ENCODE peak calls at places on chromosome 16, in eight cellular contexts. One of them, this sample, is unnamed.

GRCh38 chr16:64983983-64984382 is 137.9 kb downstream of the CDH11 start:
- DNase-seq in cardiac muscle cell: peak; percentile 86
- DNase-seq in RWPE1: peak; percentile 8
- DNase-seq in WTC11: peak; percentile 78
- DNase-seq in foreskin fibroblast: peak; percentile 84
- DNase-seq in IMR-90: peak; percentile 89
- DNase-seq in fibroblast of gingiva: peak; percentile 59
- DNase-seq in lower lobe of right lung: no peak
- DNase-seq in this sample: peak; percentile 73

GRCh38 chr16:14004719-14005315 is 66.3 kb upstream of the MRTFB start:
- DNase-seq in cardiac muscle cell: no peak
- DNase-seq in RWPE1: no peak
- DNase-seq in WTC11: no peak
- DNase-seq in foreskin fibroblast: peak; percentile 65
- DNase-seq in IMR-90: no peak
- DNase-seq in fibroblast of gingiva: peak; percentile 70
- DNase-seq in lower lobe of right lung: no peak
- DNase-seq in this sample: peak; percentile 56

GRCh38 chr16:85157813-85158701 is 45.8 kb upstream of the CIBAR2 start:
- DNase-seq in cardiac muscle cell: no peak
- DNase-seq in RWPE1: no peak
- DNase-seq in WTC11: peak; percentile 76
- DNase-seq in foreskin fibroblast: peak; percentile 49
- DNase-seq in IMR-90: no peak
- DNase-seq in fibroblast of gingiva: no peak
- DNase-seq in lower lobe of right lung: no peak
- DNase-seq in this sample: no peak

GRCh38 chr16:11306997-11307638 is 26.0 kb upstream of the PRM1 start:
- DNase-seq in cardiac muscle cell: no peak
- DNase-seq in RWPE1: no peak
- DNase-seq in WTC11: no peak
- DNase-seq in foreskin fibroblast: no peak
- DNase-seq in IMR-90: no peak
- DNase-seq in fibroblast of gingiva: no peak
- DNase-seq in lower lobe of right lung: no peak
- DNase-seq in this sample: no peak

GRCh38 chr16:56847173-56847948 is 17.6 kb upstream of the SLC12A3 start:
- DNase-seq in cardiac muscle cell: no peak
- DNase-seq in RWPE1: no peak
- DNase-seq in WTC11: no peak
- DNase-seq in foreskin fibroblast: peak; percentile 56
- DNase-seq in IMR-90: no peak
- DNase-seq in fibroblast of gingiva: no peak
- DNase-seq in lower lobe of right lung: no peak
- DNase-seq in this sample: no peak

GRCh38 chr16:56317998-56318912 is 107.1 kb downstream of the AMFR start:
- DNase-seq in cardiac muscle cell: peak; percentile 85
- DNase-seq in RWPE1: peak; percentile 92
- DNase-seq in WTC11: peak; percentile 88
- DNase-seq in foreskin fibroblast: peak; percentile 88
- DNase-seq in IMR-90: peak; percentile 70
- DNase-seq in fibroblast of gingiva: peak; percentile 57
- DNase-seq in lower lobe of right lung: peak; percentile 82
- DNase-seq in this sample: peak; percentile 88

GRCh38 chr16:86844691-86845090 is 266.3 kb downstream of the FOXL1 start:
- DNase-seq in cardiac muscle cell: no peak
- DNase-seq in RWPE1: no peak
- DNase-seq in WTC11: no peak
- DNase-seq in foreskin fibroblast: no peak
- DNase-seq in IMR-90: no peak
- DNase-seq in fibroblast of gingiva: no peak
- DNase-seq in lower lobe of right lung: no peak
- DNase-seq in this sample: no peak

GRCh38 chr16:68408428-68408827 is 39.9 kb downstream of the SMPD3 start:
- DNase-seq in cardiac muscle cell: no peak
- DNase-seq in RWPE1: no peak
- DNase-seq in WTC11: no peak
- DNase-seq in foreskin fibroblast: no peak
- DNase-seq in IMR-90: no peak
- DNase-seq in fibroblast of gingiva: no peak
- DNase-seq in lower lobe of right lung: peak; percentile 2
- DNase-seq in this sample: no peak

GRCh38 chr16:78770353-78771091 is 671.1 kb downstream of the WWOX start:
- DNase-seq in cardiac muscle cell: peak; percentile 54
- DNase-seq in RWPE1: peak; percentile 23
- DNase-seq in WTC11: peak; percentile 92
- DNase-seq in foreskin fibroblast: no peak
- DNase-seq in IMR-90: no peak
- DNase-seq in fibroblast of gingiva: no peak
- DNase-seq in lower lobe of right lung: peak; percentile 81
- DNase-seq in this sample: no peak

GRCh38 chr16:67158637-67159600 is 790 bp downstream of the TRADD start:
- DNase-seq in cardiac muscle cell: peak; percentile 34
- DNase-seq in RWPE1: no peak
- DNase-seq in WTC11: peak; percentile 48
- DNase-seq in foreskin fibroblast: peak; percentile 40
- DNase-seq in IMR-90: no peak
- DNase-seq in fibroblast of gingiva: no peak
- DNase-seq in lower lobe of right lung: peak; percentile 79
- DNase-seq in this sample: peak; percentile 55

GRCh38 chr16:57284206-57284951 is at the start of gene PLLP:
- DNase-seq in cardiac muscle cell: peak; percentile 41
- DNase-seq in RWPE1: peak; percentile 68
- DNase-seq in WTC11: peak; percentile 53
- DNase-seq in foreskin fibroblast: peak; percentile 47
- DNase-seq in IMR-90: peak; percentile 8
- DNase-seq in fibroblast of gingiva: no peak
- DNase-seq in lower lobe of right lung: peak; percentile 69
- DNase-seq in this sample: peak; percentile 61

GRCh38 chr16:56307534-56307873 is 116.2 kb downstream of the GNAO1 start:
- DNase-seq in cardiac muscle cell: no peak
- DNase-seq in RWPE1: no peak
- DNase-seq in WTC11: no peak
- DNase-seq in foreskin fibroblast: no peak
- DNase-seq in IMR-90: no peak
- DNase-seq in fibroblast of gingiva: no peak
- DNase-seq in lower lobe of right lung: no peak
- DNase-seq in this sample: no peak

GRCh38 chr16:19913306-19913717 is 28.7 kb upstream of the GPRC5B start:
- DNase-seq in cardiac muscle cell: peak; percentile 13
- DNase-seq in RWPE1: no peak
- DNase-seq in WTC11: no peak
- DNase-seq in foreskin fibroblast: no peak
- DNase-seq in IMR-90: no peak
- DNase-seq in fibroblast of gingiva: no peak
- DNase-seq in lower lobe of right lung: no peak
- DNase-seq in this sample: no peak

GRCh38 chr16:50613281-50613991 is 65.2 kb downstream of the NKD1 start:
- DNase-seq in cardiac muscle cell: peak; percentile 93
- DNase-seq in RWPE1: no peak
- DNase-seq in WTC11: no peak
- DNase-seq in foreskin fibroblast: no peak
- DNase-seq in IMR-90: no peak
- DNase-seq in fibroblast of gingiva: peak; percentile 28
- DNase-seq in lower lobe of right lung: no peak
- DNase-seq in this sample: peak; percentile 56

GRCh38 chr16:70304892-70305448 is 6.0 kb downstream of the DDX19B start:
- DNase-seq in cardiac muscle cell: no peak
- DNase-seq in RWPE1: peak; percentile 60
- DNase-seq in WTC11: no peak
- DNase-seq in foreskin fibroblast: no peak
- DNase-seq in IMR-90: no peak
- DNase-seq in fibroblast of gingiva: no peak
- DNase-seq in lower lobe of right lung: no peak
- DNase-seq in this sample: no peak

GRCh38 chr16:56576585-56577299 is 11.9 kb downstream of the MT4 start:
- DNase-seq in cardiac muscle cell: peak; percentile 79
- DNase-seq in RWPE1: peak; percentile 70
- DNase-seq in WTC11: peak; percentile 90
- DNase-seq in foreskin fibroblast: peak; percentile 77
- DNase-seq in IMR-90: peak; percentile 47
- DNase-seq in fibroblast of gingiva: peak; percentile 44
- DNase-seq in lower lobe of right lung: peak; percentile 85
- DNase-seq in this sample: peak; percentile 75

GRCh38 chr16:63461248-63461841 is 1425.1 kb upstream of the CDH8 start:
- DNase-seq in cardiac muscle cell: peak; percentile 68
- DNase-seq in RWPE1: peak; percentile 4
- DNase-seq in WTC11: peak; percentile 28
- DNase-seq in foreskin fibroblast: peak; percentile 25
- DNase-seq in IMR-90: peak; percentile 44
- DNase-seq in fibroblast of gingiva: peak; percentile 1
- DNase-seq in lower lobe of right lung: no peak
- DNase-seq in this sample: peak; percentile 82

GRCh38 chr16:31476305-31477219 is 4.6 kb downstream of the TGFB1I1 start:
- DNase-seq in cardiac muscle cell: no peak
- DNase-seq in RWPE1: no peak
- DNase-seq in WTC11: peak; percentile 86
- DNase-seq in foreskin fibroblast: no peak
- DNase-seq in IMR-90: no peak
- DNase-seq in fibroblast of gingiva: no peak
- DNase-seq in lower lobe of right lung: peak; percentile 94
- DNase-seq in this sample: no peak

GRCh38 chr16:1940273-1941161 is 2.5 kb downstream of the MSRB1 start:
- DNase-seq in cardiac muscle cell: no peak
- DNase-seq in RWPE1: no peak
- DNase-seq in WTC11: no peak
- DNase-seq in foreskin fibroblast: no peak
- DNase-seq in IMR-90: no peak
- DNase-seq in fibroblast of gingiva: no peak
- DNase-seq in lower lobe of right lung: no peak
- DNase-seq in this sample: no peak

GRCh38 chr16:53629151-53629550 is 74.5 kb downstream of the RPGRIP1L start:
- DNase-seq in cardiac muscle cell: no peak
- DNase-seq in RWPE1: no peak
- DNase-seq in WTC11: no peak
- DNase-seq in foreskin fibroblast: no peak
- DNase-seq in IMR-90: no peak
- DNase-seq in fibroblast of gingiva: no peak
- DNase-seq in lower lobe of right lung: no peak
- DNase-seq in this sample: no peak

GRCh38 chr16:27228036-27228435 is 24.7 kb downstream of the KDM8 start:
- DNase-seq in cardiac muscle cell: no peak
- DNase-seq in RWPE1: no peak
- DNase-seq in WTC11: no peak
- DNase-seq in foreskin fibroblast: no peak
- DNase-seq in IMR-90: no peak
- DNase-seq in fibroblast of gingiva: no peak
- DNase-seq in lower lobe of right lung: peak; percentile 27
- DNase-seq in this sample: no peak

GRCh38 chr16:74954763-74955162 is 30.2 kb downstream of the WDR59 start:
- DNase-seq in cardiac muscle cell: no peak
- DNase-seq in RWPE1: no peak
- DNase-seq in WTC11: no peak
- DNase-seq in foreskin fibroblast: no peak
- DNase-seq in IMR-90: no peak
- DNase-seq in fibroblast of gingiva: no peak
- DNase-seq in lower lobe of right lung: no peak
- DNase-seq in this sample: no peak

GRCh38 chr16:12611916-12612597 is 191.6 kb downstream of the CPPED1 start:
- DNase-seq in cardiac muscle cell: no peak
- DNase-seq in RWPE1: no peak
- DNase-seq in WTC11: no peak
- DNase-seq in foreskin fibroblast: no peak
- DNase-seq in IMR-90: no peak
- DNase-seq in fibroblast of gingiva: no peak
- DNase-seq in lower lobe of right lung: no peak
- DNase-seq in this sample: no peak

GRCh38 chr16:78199325-78200022 is 100.0 kb downstream of the WWOX start:
- DNase-seq in cardiac muscle cell: no peak
- DNase-seq in RWPE1: no peak
- DNase-seq in WTC11: no peak
- DNase-seq in foreskin fibroblast: no peak
- DNase-seq in IMR-90: no peak
- DNase-seq in fibroblast of gingiva: no peak
- DNase-seq in lower lobe of right lung: no peak
- DNase-seq in this sample: no peak

This sample was measured in adipocyte.